ENCODE peak calls at places on chromosomes 1 and 21, in eight cellular contexts. One of them, this sample, is unnamed.

GRCh38 chr1:248918126-248918525 is 12.1 kb downstream of the PGBD2 start:
- DNase-seq in small intestine: no peak
- DNase-seq in fibroblast of mammary gland: no peak
- DNase-seq in HEK293T: no peak
- DNase-seq in NCI-H2081: no peak
- DNase-seq in stimulated activated CD8-positive, alpha-beta memory T cell treated with anti-CD3 and anti-CD28 coated beads, Interleukin-15, amount 100 ng/mL, for 24 hours: no peak
- DNase-seq in KG1: no peak
- DNase-seq in esophagus squamous epithelium: no peak
- DNase-seq in this sample: no peak

GRCh38 chr1:16183157-16183556 is 27.3 kb upstream of the EPHA2 start:
- DNase-seq in NCI-H2081: no peak
- DNase-seq in stimulated activated CD8-positive, alpha-beta memory T cell treated with anti-CD3 and anti-CD28 coated beads, Interleukin-15, amount 100 ng/mL, for 24 hours: no peak
- DNase-seq in fibroblast of mammary gland: peak
- DNase-seq in small intestine: peak
- DNase-seq in esophagus squamous epithelium: no peak
- DNase-seq in HEK293T: no peak
- DNase-seq in KG1: no peak
- DNase-seq in this sample: peak

GRCh38 chr1:104768466-104768865 is 1018.8 kb downstream of the AMY1C start:
- DNase-seq in small intestine: no peak
- DNase-seq in esophagus squamous epithelium: no peak
- DNase-seq in HEK293T: no peak
- DNase-seq in NCI-H2081: no peak
- DNase-seq in fibroblast of mammary gland: no peak
- DNase-seq in stimulated activated CD8-positive, alpha-beta memory T cell treated with anti-CD3 and anti-CD28 coated beads, Interleukin-15, amount 100 ng/mL, for 24 hours: no peak
- DNase-seq in KG1: no peak
- DNase-seq in this sample: no peak

GRCh38 chr1:65260851-65261473 is 48.4 kb upstream of the DNAJC6 start:
- DNase-seq in KG1: no peak
- DNase-seq in HEK293T: no peak
- DNase-seq in small intestine: no peak
- DNase-seq in fibroblast of mammary gland: peak
- DNase-seq in NCI-H2081: no peak
- DNase-seq in esophagus squamous epithelium: no peak
- DNase-seq in stimulated activated CD8-positive, alpha-beta memory T cell treated with anti-CD3 and anti-CD28 coated beads, Interleukin-15, amount 100 ng/mL, for 24 hours: no peak
- DNase-seq in this sample: peak

GRCh38 chr1:201713093-201713810 is 115.7 kb upstream of the IPO9 start:
- DNase-seq in fibroblast of mammary gland: peak
- DNase-seq in esophagus squamous epithelium: peak
- DNase-seq in NCI-H2081: no peak
- DNase-seq in small intestine: peak
- DNase-seq in stimulated activated CD8-positive, alpha-beta memory T cell treated with anti-CD3 and anti-CD28 coated beads, Interleukin-15, amount 100 ng/mL, for 24 hours: no peak
- DNase-seq in HEK293T: peak
- DNase-seq in KG1: no peak
- DNase-seq in this sample: peak

GRCh38 chr1:60971330-60971729 is 111.0 kb upstream of the NFIA start:
- DNase-seq in KG1: no peak
- DNase-seq in HEK293T: no peak
- DNase-seq in stimulated activated CD8-positive, alpha-beta memory T cell treated with anti-CD3 and anti-CD28 coated beads, Interleukin-15, amount 100 ng/mL, for 24 hours: no peak
- DNase-seq in NCI-H2081: no peak
- DNase-seq in small intestine: no peak
- DNase-seq in fibroblast of mammary gland: no peak
- DNase-seq in esophagus squamous epithelium: no peak
- DNase-seq in this sample: no peak

GRCh38 chr1:204929487-204930185 is 59.0 kb downstream of the NFASC start:
- DNase-seq in NCI-H2081: no peak
- DNase-seq in stimulated activated CD8-positive, alpha-beta memory T cell treated with anti-CD3 and anti-CD28 coated beads, Interleukin-15, amount 100 ng/mL, for 24 hours: no peak
- DNase-seq in fibroblast of mammary gland: no peak
- DNase-seq in small intestine: no peak
- DNase-seq in esophagus squamous epithelium: no peak
- DNase-seq in HEK293T: no peak
- DNase-seq in KG1: no peak
- DNase-seq in this sample: no peak

GRCh38 chr1:159823401-159823800 is 3.3 kb upstream of the SLAMF8 start:
- DNase-seq in HEK293T: no peak
- DNase-seq in KG1: no peak
- DNase-seq in fibroblast of mammary gland: no peak
- DNase-seq in small intestine: peak
- DNase-seq in stimulated activated CD8-positive, alpha-beta memory T cell treated with anti-CD3 and anti-CD28 coated beads, Interleukin-15, amount 100 ng/mL, for 24 hours: no peak
- DNase-seq in esophagus squamous epithelium: no peak
- DNase-seq in NCI-H2081: peak
- DNase-seq in this sample: no peak

GRCh38 chr21:32423320-32423719 is 10.8 kb downstream of the EVA1C start:
- DNase-seq in fibroblast of mammary gland: peak
- DNase-seq in KG1: no peak
- DNase-seq in esophagus squamous epithelium: no peak
- DNase-seq in HEK293T: no peak
- DNase-seq in small intestine: no peak
- DNase-seq in stimulated activated CD8-positive, alpha-beta memory T cell treated with anti-CD3 and anti-CD28 coated beads, Interleukin-15, amount 100 ng/mL, for 24 hours: no peak
- DNase-seq in NCI-H2081: no peak
- DNase-seq in this sample: peak